ENCODE peak calls at places on chromosomes 12 and 14, in nine cellular contexts. H, O, E, W, G, P, F, C and V are unnamed samples.

GRCh38 chr12:34399631-34400422 is 377.5 kb downstream of the ALG10 start:
- DNase-seq in G (peak), F (no peak), W (no peak), C (no peak), E (no peak), H (no peak), O (peak), P (peak), V (no peak)

GRCh38 chr12:69341328-69341727 is 6.9 kb upstream of the LYZ start:
- DNase-seq in G (no peak), P (no peak), O (no peak), E (no peak), C (no peak), W (no peak), F (no peak), H (no peak), V (no peak)

GRCh38 chr12:25692115-25693035 is 139.3 kb upstream of the LMNTD1 start:
- DNase-seq in E (no peak), W (no peak), F (no peak), C (no peak), H (no peak), P (no peak), G (no peak), O (no peak), V (no peak)

GRCh38 chr12:50597200-50598195 is 92.7 kb downstream of the DIP2B start:
- DNase-seq in W (peak), G (no peak), H (no peak), E (peak), F (no peak), C (no peak), O (no peak), P (no peak), V (peak)

GRCh38 chr14:58501214-58501816 is 73.8 kb downstream of the KIAA0586 start:
- DNase-seq in P (no peak), O (no peak), E (peak), W (peak), G (no peak), H (peak), C (no peak), F (no peak), V (no peak)

GRCh38 chr12:8637666-8638065 is 25.0 kb downstream of the MFAP5 start:
- DNase-seq in W (no peak), P (no peak), G (no peak), H (no peak), F (no peak), C (no peak), E (no peak), O (no peak), V (no peak)

GRCh38 chr14:29078810-29079522 is 312.4 kb downstream of the FOXG1 start:
- DNase-seq in W (peak), O (no peak), P (no peak), H (no peak), F (no peak), E (no peak), C (no peak), G (no peak), V (no peak)

GRCh38 chr12:113259499-113259953 is 38.3 kb downstream of the TPCN1 start:
- DNase-seq in E (no peak), W (peak), C (peak), P (no peak), H (peak), F (peak), O (peak), G (peak), V (no peak)

GRCh38 chr12:8870591-8870990 is 43.7 kb upstream of the PHC1 start:
- DNase-seq in G (no peak), H (no peak), O (no peak), C (no peak), F (no peak), W (no peak), E (no peak), P (no peak), V (no peak)

GRCh38 chr12:120261951-120262851 is 3.3 kb downstream of the PXN start:
- DNase-seq in G (no peak), W (no peak), O (peak), F (peak), P (no peak), E (peak), C (no peak), H (no peak), V (no peak)

GRCh38 chr12:10739157-10740118 is 16.3 kb upstream of the YBX3 start:
- DNase-seq in W (peak), E (no peak), G (no peak), F (no peak), H (no peak), P (no peak), C (no peak), O (no peak), V (no peak)

GRCh38 chr14:73786942-73787759 is 64.5 kb upstream of the PTGR2 start:
- DNase-seq in H (peak), P (peak), O (peak), G (peak), W (peak), C (peak), E (no peak), F (peak), V (peak)

GRCh38 chr12:40969796-40970195 is 218.3 kb upstream of the PDZRN4 start:
- DNase-seq in E (no peak), F (no peak), G (no peak), H (no peak), P (no peak), O (no peak), W (no peak), C (no peak), V (no peak)